ENCODE peak calls at places on chromosomes 2 and 18, in ten cellular contexts. One of them, this sample, is unnamed.

GRCh38 chr2:1491751-1492150 is 78.5 kb downstream of the TPO start:
- DNase-seq in activated T-cell treated with anti-CD3 and anti-CD28 coated beads for 4 hours: no peak
- DNase-seq in HS-5: no peak
- DNase-seq in Peyer's patch: peak; percentile 22
- DNase-seq in activated naive CD4-positive, alpha-beta T cell treated with anti-CD3 and anti-CD28 coated beads, Interleukin-2, amount 50 U/mL, for 16 hours: no peak
- DNase-seq in AML-193: no peak
- DNase-seq in occipital lobe: no peak
- DNase-seq in NCI-H345: no peak
- DNase-seq in HFF-Myc: no peak
- DNase-seq in mesenteric fat pad: peak; percentile 49
- DNase-seq in this sample: no peak

GRCh38 chr2:170743530-170744239 is 26.5 kb upstream of the ERICH2 start:
- DNase-seq in HFF-Myc: no peak
- DNase-seq in Peyer's patch: no peak
- DNase-seq in mesenteric fat pad: no peak
- DNase-seq in NCI-H345: no peak
- DNase-seq in AML-193: no peak
- DNase-seq in activated T-cell treated with anti-CD3 and anti-CD28 coated beads for 4 hours: no peak
- DNase-seq in activated naive CD4-positive, alpha-beta T cell treated with anti-CD3 and anti-CD28 coated beads, Interleukin-2, amount 50 U/mL, for 16 hours: no peak
- DNase-seq in occipital lobe: no peak
- DNase-seq in HS-5: no peak
- DNase-seq in this sample: no peak

GRCh38 chr2:24586955-24587354 is 95.9 kb downstream of the NCOA1 start:
- DNase-seq in occipital lobe: no peak
- DNase-seq in Peyer's patch: no peak
- DNase-seq in activated naive CD4-positive, alpha-beta T cell treated with anti-CD3 and anti-CD28 coated beads, Interleukin-2, amount 50 U/mL, for 16 hours: no peak
- DNase-seq in activated T-cell treated with anti-CD3 and anti-CD28 coated beads for 4 hours: no peak
- DNase-seq in mesenteric fat pad: no peak
- DNase-seq in HS-5: no peak
- DNase-seq in HFF-Myc: no peak
- DNase-seq in NCI-H345: no peak
- DNase-seq in AML-193: no peak
- DNase-seq in this sample: no peak

GRCh38 chr18:23270999-23271680 is 135.9 kb downstream of the CABLES1 start:
- DNase-seq in mesenteric fat pad: no peak
- DNase-seq in activated T-cell treated with anti-CD3 and anti-CD28 coated beads for 4 hours: no peak
- DNase-seq in NCI-H345: no peak
- DNase-seq in Peyer's patch: no peak
- DNase-seq in HS-5: no peak
- DNase-seq in AML-193: no peak
- DNase-seq in occipital lobe: no peak
- DNase-seq in HFF-Myc: no peak
- DNase-seq in activated naive CD4-positive, alpha-beta T cell treated with anti-CD3 and anti-CD28 coated beads, Interleukin-2, amount 50 U/mL, for 16 hours: no peak
- DNase-seq in this sample: no peak

GRCh38 chr2:113700186-113700841 is 56.1 kb downstream of the SLC35F5 start:
- DNase-seq in occipital lobe: no peak
- DNase-seq in AML-193: peak; percentile 85
- DNase-seq in mesenteric fat pad: no peak
- DNase-seq in HS-5: no peak
- DNase-seq in activated naive CD4-positive, alpha-beta T cell treated with anti-CD3 and anti-CD28 coated beads, Interleukin-2, amount 50 U/mL, for 16 hours: peak; percentile 50
- DNase-seq in NCI-H345: no peak
- DNase-seq in Peyer's patch: no peak
- DNase-seq in activated T-cell treated with anti-CD3 and anti-CD28 coated beads for 4 hours: peak; percentile 17
- DNase-seq in HFF-Myc: no peak
- DNase-seq in this sample: no peak

GRCh38 chr2:3904061-3904460 is 200.7 kb downstream of the DCDC2C start:
- DNase-seq in HFF-Myc: no peak
- DNase-seq in activated T-cell treated with anti-CD3 and anti-CD28 coated beads for 4 hours: no peak
- DNase-seq in mesenteric fat pad: no peak
- DNase-seq in Peyer's patch: no peak
- DNase-seq in activated naive CD4-positive, alpha-beta T cell treated with anti-CD3 and anti-CD28 coated beads, Interleukin-2, amount 50 U/mL, for 16 hours: no peak
- DNase-seq in AML-193: no peak
- DNase-seq in HS-5: no peak
- DNase-seq in occipital lobe: no peak
- DNase-seq in NCI-H345: no peak
- DNase-seq in this sample: no peak

GRCh38 chr18:56000041-56000440 is 412.0 kb upstream of the TCF4 start:
- DNase-seq in AML-193: no peak
- DNase-seq in Peyer's patch: no peak
- DNase-seq in occipital lobe: no peak
- DNase-seq in HS-5: no peak
- DNase-seq in activated T-cell treated with anti-CD3 and anti-CD28 coated beads for 4 hours: no peak
- DNase-seq in HFF-Myc: peak; percentile 54
- DNase-seq in mesenteric fat pad: no peak
- DNase-seq in NCI-H345: no peak
- DNase-seq in activated naive CD4-positive, alpha-beta T cell treated with anti-CD3 and anti-CD28 coated beads, Interleukin-2, amount 50 U/mL, for 16 hours: no peak
- DNase-seq in this sample: no peak

GRCh38 chr2:10046899-10047298 is 3.5 kb downstream of the KLF11 start:
- DNase-seq in HS-5: no peak
- DNase-seq in activated naive CD4-positive, alpha-beta T cell treated with anti-CD3 and anti-CD28 coated beads, Interleukin-2, amount 50 U/mL, for 16 hours: no peak
- DNase-seq in AML-193: no peak
- DNase-seq in NCI-H345: no peak
- DNase-seq in occipital lobe: no peak
- DNase-seq in mesenteric fat pad: no peak
- DNase-seq in Peyer's patch: no peak
- DNase-seq in HFF-Myc: no peak
- DNase-seq in activated T-cell treated with anti-CD3 and anti-CD28 coated beads for 4 hours: no peak
- DNase-seq in this sample: no peak

GRCh38 chr2:238847841-238848565 is at the start of gene TWIST2:
- DNase-seq in activated naive CD4-positive, alpha-beta T cell treated with anti-CD3 and anti-CD28 coated beads, Interleukin-2, amount 50 U/mL, for 16 hours: no peak
- DNase-seq in mesenteric fat pad: no peak
- DNase-seq in AML-193: no peak
- DNase-seq in activated T-cell treated with anti-CD3 and anti-CD28 coated beads for 4 hours: no peak
- DNase-seq in Peyer's patch: peak; percentile 64
- DNase-seq in HFF-Myc: peak; percentile 95
- DNase-seq in NCI-H345: peak; percentile 16
- DNase-seq in occipital lobe: no peak
- DNase-seq in HS-5: peak; percentile 90
- DNase-seq in this sample: peak; percentile 58

GRCh38 chr2:237314198-237314597 is 99.8 kb downstream of the COL6A3 start:
- DNase-seq in activated T-cell treated with anti-CD3 and anti-CD28 coated beads for 4 hours: no peak
- DNase-seq in Peyer's patch: no peak
- DNase-seq in HFF-Myc: no peak
- DNase-seq in AML-193: no peak
- DNase-seq in mesenteric fat pad: no peak
- DNase-seq in activated naive CD4-positive, alpha-beta T cell treated with anti-CD3 and anti-CD28 coated beads, Interleukin-2, amount 50 U/mL, for 16 hours: no peak
- DNase-seq in occipital lobe: no peak
- DNase-seq in HS-5: no peak
- DNase-seq in NCI-H345: no peak
- DNase-seq in this sample: no peak

GRCh38 chr18:23188391-23188790 is 53.1 kb downstream of the CABLES1 start:
- DNase-seq in activated T-cell treated with anti-CD3 and anti-CD28 coated beads for 4 hours: no peak
- DNase-seq in Peyer's patch: no peak
- DNase-seq in NCI-H345: no peak
- DNase-seq in activated naive CD4-positive, alpha-beta T cell treated with anti-CD3 and anti-CD28 coated beads, Interleukin-2, amount 50 U/mL, for 16 hours: no peak
- DNase-seq in mesenteric fat pad: no peak
- DNase-seq in AML-193: no peak
- DNase-seq in occipital lobe: no peak
- DNase-seq in HS-5: no peak
- DNase-seq in HFF-Myc: no peak
- DNase-seq in this sample: no peak

GRCh38 chr2:240921319-240922233 is 15.4 kb downstream of the CROCC2 start:
- DNase-seq in activated naive CD4-positive, alpha-beta T cell treated with anti-CD3 and anti-CD28 coated beads, Interleukin-2, amount 50 U/mL, for 16 hours: peak; percentile 9
- DNase-seq in HS-5: peak; percentile 77
- DNase-seq in occipital lobe: peak; percentile 37
- DNase-seq in Peyer's patch: peak; percentile 51
- DNase-seq in mesenteric fat pad: peak; percentile 89
- DNase-seq in HFF-Myc: peak; percentile 66
- DNase-seq in AML-193: no peak
- DNase-seq in activated T-cell treated with anti-CD3 and anti-CD28 coated beads for 4 hours: no peak
- DNase-seq in NCI-H345: no peak
- DNase-seq in this sample: peak; percentile 24

This sample was measured in transverse colon.